ENCODE peak calls at places on chromosomes 2 and 18, in four cellular contexts. C is activated CD4-positive, CD25-positive, alpha-beta regulatory T cell treated with anti-CD3 and anti-CD28 coated beads, Interleukin-2, amount 50 U/mL, for 72 hours; T is cardiac fibroblast; F is NCI-H774. Z is an unnamed sample.

GRCh38 chr2:134379722-134380121 is 125.8 kb downstream of the MGAT5 start:
- DNase-seq in T (no peak), C (no peak), F (no peak), Z (no peak)

GRCh38 chr2:18829976-18830375 is 240.6 kb upstream of the NT5C1B start:
- DNase-seq in F (no peak), T (peak; percentile 62), C (no peak), Z (no peak)

GRCh38 chr2:164747786-164748433 is 93.7 kb downstream of the COBLL1 start:
- DNase-seq in T (no peak), F (no peak), C (no peak), Z (no peak)

GRCh38 chr2:138486347-138487198 is 15.0 kb upstream of the SPOPL start:
- DNase-seq in T (peak; percentile 18), C (no peak), F (no peak), Z (no peak)

GRCh38 chr2:46087492-46087891 is 209.7 kb upstream of the EPAS1 start:
- DNase-seq in T (no peak), C (no peak), F (no peak), Z (no peak)

GRCh38 chr18:77100751-77101355 is 31.7 kb downstream of the MBP start:
- DNase-seq in C (peak; percentile 45), T (peak; percentile 35), F (no peak), Z (no peak)

GRCh38 chr2:8416836-8417832 is 264.7 kb upstream of the ID2 start:
- DNase-seq in T (no peak), F (no peak), C (no peak), Z (peak; percentile 21)

GRCh38 chr18:26405190-26405781 is 143.1 kb downstream of the KCTD1 start:
- DNase-seq in F (peak; percentile 42), T (peak; percentile 64), C (no peak), Z (no peak)

GRCh38 chr2:174761837-174762236 is 2.4 kb downstream of the CHRNA1 start:
- DNase-seq in T (no peak), F (no peak), C (no peak), Z (no peak)

GRCh38 chr2:200765139-200765951 is 46.4 kb upstream of the BZW1 start:
- DNase-seq in C (no peak), T (peak; percentile 84), F (no peak), Z (no peak)

GRCh38 chr2:110674620-110675555 is 3.0 kb downstream of the BUB1 start:
- DNase-seq in T (peak; percentile 72), C (no peak), F (peak; percentile 17), Z (peak; percentile 93)

GRCh38 chr2:48968011-48968410 is 186.3 kb downstream of the FSHR start:
- DNase-seq in T (no peak), C (no peak), F (no peak), Z (no peak)

GRCh38 chr2:192151848-192152247 is 42.9 kb downstream of the TMEFF2 start:
- DNase-seq in C (no peak), F (peak; percentile 26), T (peak; percentile 41), Z (no peak)

GRCh38 chr18:46866524-46866923 is 50.8 kb downstream of the PIAS2 start:
- DNase-seq in F (no peak), C (no peak), T (no peak), Z (no peak)

GRCh38 chr18:55462652-55463051 is 125.3 kb downstream of the TCF4 start:
- DNase-seq in C (no peak), F (no peak), T (no peak), Z (no peak)

GRCh38 chr2:36389081-36389480 is 33.5 kb downstream of the CRIM1 start:
- DNase-seq in F (no peak), C (no peak), T (peak; percentile 74), Z (no peak)

Z was measured in immature natural killer cell.